ENCODE peak calls at places on chromosomes 3 and 15, in six cellular contexts. One of them, this sample, is unnamed.

GRCh38 chr3:126763035-126763434 is 59.0 kb downstream of the CHCHD6 start:
- DNase-seq in WTC11: no peak
- DNase-seq in cardiac muscle cell: no peak
- DNase-seq in AG08396: no peak
- DNase-seq in Kasumi-1: no peak
- DNase-seq in stimulated activated effector memory CD8-positive, alpha-beta T cell treated with anti-CD3 and anti-CD28 coated beads, Interleukin-12 subunit alpha, Interleukin-12 subunit beta, amount 100 ng/mL, for 72 hours: no peak
- DNase-seq in this sample: no peak

GRCh38 chr15:98853593-98854420 is 153.8 kb downstream of the PGPEP1L start:
- DNase-seq in WTC11: peak
- DNase-seq in cardiac muscle cell: peak
- DNase-seq in AG08396: no peak
- DNase-seq in Kasumi-1: no peak
- DNase-seq in stimulated activated effector memory CD8-positive, alpha-beta T cell treated with anti-CD3 and anti-CD28 coated beads, Interleukin-12 subunit alpha, Interleukin-12 subunit beta, amount 100 ng/mL, for 72 hours: no peak
- DNase-seq in this sample: no peak

GRCh38 chr3:60314064-60314463 is 937.2 kb downstream of the FHIT start:
- DNase-seq in WTC11: no peak
- DNase-seq in cardiac muscle cell: no peak
- DNase-seq in AG08396: no peak
- DNase-seq in Kasumi-1: no peak
- DNase-seq in stimulated activated effector memory CD8-positive, alpha-beta T cell treated with anti-CD3 and anti-CD28 coated beads, Interleukin-12 subunit alpha, Interleukin-12 subunit beta, amount 100 ng/mL, for 72 hours: no peak
- DNase-seq in this sample: no peak

GRCh38 chr3:45227131-45227819 is 1.2 kb upstream of the TMEM158 start:
- DNase-seq in WTC11: no peak
- DNase-seq in cardiac muscle cell: peak
- DNase-seq in AG08396: no peak
- DNase-seq in Kasumi-1: no peak
- DNase-seq in stimulated activated effector memory CD8-positive, alpha-beta T cell treated with anti-CD3 and anti-CD28 coated beads, Interleukin-12 subunit alpha, Interleukin-12 subunit beta, amount 100 ng/mL, for 72 hours: no peak
- DNase-seq in this sample: no peak

GRCh38 chr3:112894258-112894657 is 47.6 kb upstream of the CD200R1L start:
- DNase-seq in WTC11: peak
- DNase-seq in cardiac muscle cell: no peak
- DNase-seq in AG08396: no peak
- DNase-seq in Kasumi-1: no peak
- DNase-seq in stimulated activated effector memory CD8-positive, alpha-beta T cell treated with anti-CD3 and anti-CD28 coated beads, Interleukin-12 subunit alpha, Interleukin-12 subunit beta, amount 100 ng/mL, for 72 hours: no peak
- DNase-seq in this sample: no peak

GRCh38 chr15:99480223-99480810 is 85.5 kb upstream of the MEF2A start:
- DNase-seq in WTC11: no peak
- DNase-seq in cardiac muscle cell: no peak
- DNase-seq in AG08396: no peak
- DNase-seq in Kasumi-1: no peak
- DNase-seq in stimulated activated effector memory CD8-positive, alpha-beta T cell treated with anti-CD3 and anti-CD28 coated beads, Interleukin-12 subunit alpha, Interleukin-12 subunit beta, amount 100 ng/mL, for 72 hours: no peak
- DNase-seq in this sample: no peak

GRCh38 chr3:46931631-46932441 is 44.7 kb downstream of the CCDC12 start:
- DNase-seq in WTC11: no peak
- DNase-seq in cardiac muscle cell: no peak
- DNase-seq in AG08396: peak
- DNase-seq in Kasumi-1: no peak
- DNase-seq in stimulated activated effector memory CD8-positive, alpha-beta T cell treated with anti-CD3 and anti-CD28 coated beads, Interleukin-12 subunit alpha, Interleukin-12 subunit beta, amount 100 ng/mL, for 72 hours: no peak
- DNase-seq in this sample: no peak

GRCh38 chr3:35932995-35933394 is 293.7 kb downstream of the ARPP21 start:
- DNase-seq in WTC11: no peak
- DNase-seq in cardiac muscle cell: peak
- DNase-seq in AG08396: peak
- DNase-seq in Kasumi-1: no peak
- DNase-seq in stimulated activated effector memory CD8-positive, alpha-beta T cell treated with anti-CD3 and anti-CD28 coated beads, Interleukin-12 subunit alpha, Interleukin-12 subunit beta, amount 100 ng/mL, for 72 hours: no peak
- DNase-seq in this sample: no peak

GRCh38 chr15:78565097-78565950 is at the start of gene CHRNA5:
- DNase-seq in WTC11: peak
- DNase-seq in cardiac muscle cell: peak
- DNase-seq in AG08396: peak
- DNase-seq in Kasumi-1: peak
- DNase-seq in stimulated activated effector memory CD8-positive, alpha-beta T cell treated with anti-CD3 and anti-CD28 coated beads, Interleukin-12 subunit alpha, Interleukin-12 subunit beta, amount 100 ng/mL, for 72 hours: peak
- DNase-seq in this sample: peak

GRCh38 chr15:97115764-97116075 is 785.2 kb downstream of the NR2F2 start:
- DNase-seq in WTC11: no peak
- DNase-seq in cardiac muscle cell: no peak
- DNase-seq in AG08396: no peak
- DNase-seq in Kasumi-1: no peak
- DNase-seq in stimulated activated effector memory CD8-positive, alpha-beta T cell treated with anti-CD3 and anti-CD28 coated beads, Interleukin-12 subunit alpha, Interleukin-12 subunit beta, amount 100 ng/mL, for 72 hours: no peak
- DNase-seq in this sample: no peak

GRCh38 chr3:46566040-46566631 is at the start of gene LRRC2:
- DNase-seq in WTC11: peak
- DNase-seq in cardiac muscle cell: peak
- DNase-seq in AG08396: peak
- DNase-seq in Kasumi-1: no peak
- DNase-seq in stimulated activated effector memory CD8-positive, alpha-beta T cell treated with anti-CD3 and anti-CD28 coated beads, Interleukin-12 subunit alpha, Interleukin-12 subunit beta, amount 100 ng/mL, for 72 hours: no peak
- DNase-seq in this sample: no peak

GRCh38 chr15:90315276-90315982 is 36.7 kb upstream of the ZNF774 start:
- DNase-seq in WTC11: no peak
- DNase-seq in cardiac muscle cell: peak
- DNase-seq in AG08396: peak
- DNase-seq in Kasumi-1: no peak
- DNase-seq in stimulated activated effector memory CD8-positive, alpha-beta T cell treated with anti-CD3 and anti-CD28 coated beads, Interleukin-12 subunit alpha, Interleukin-12 subunit beta, amount 100 ng/mL, for 72 hours: no peak
- DNase-seq in this sample: no peak

GRCh38 chr3:178084938-178085816 is 451.1 kb upstream of the KCNMB2 start:
- DNase-seq in WTC11: peak
- DNase-seq in cardiac muscle cell: peak
- DNase-seq in AG08396: peak
- DNase-seq in Kasumi-1: no peak
- DNase-seq in stimulated activated effector memory CD8-positive, alpha-beta T cell treated with anti-CD3 and anti-CD28 coated beads, Interleukin-12 subunit alpha, Interleukin-12 subunit beta, amount 100 ng/mL, for 72 hours: no peak
- DNase-seq in this sample: peak